ENCODE peak calls at places on chromosomes 4 and X, in nine cellular contexts. Q, J, E, I, O, A, L, S and M are unnamed samples.

GRCh38 chrX:120560405-120560841 is 339 bp downstream of the CUL4B start:
- DNase-seq in Q (peak), J (no peak), E (peak), I (peak), O (peak), A (no peak), L (peak), S (peak), M (no peak)

GRCh38 chr4:185510803-185511202 is 24.5 kb downstream of the PDLIM3 start:
- DNase-seq in Q (no peak), J (no peak), E (no peak), I (no peak), O (no peak), A (no peak), L (no peak), S (no peak), M (no peak)

GRCh38 chr4:159422626-159423025 is 319.7 kb downstream of the RAPGEF2 start:
- DNase-seq in Q (no peak), J (no peak), E (no peak), I (no peak), O (no peak), A (no peak), L (no peak), S (no peak), M (no peak)

GRCh38 chrX:140589657-140590056 is 84.8 kb upstream of the SOX3 start:
- DNase-seq in Q (no peak), J (no peak), E (no peak), I (no peak), O (no peak), A (no peak), L (no peak), S (no peak), M (no peak)

GRCh38 chr4:3868146-3868840 is 102.1 kb downstream of the ADRA2C start:
- DNase-seq in Q (peak), J (no peak), E (peak), I (peak), O (no peak), A (no peak), L (no peak), S (peak), M (no peak)

GRCh38 chr4:155179216-155179615 is 29.2 kb upstream of the NPY2R start:
- DNase-seq in Q (no peak), J (no peak), E (no peak), I (no peak), O (no peak), A (no peak), L (no peak), S (no peak), M (no peak)

GRCh38 chrX:8848921-8849320 is 47.7 kb upstream of the FAM9A start:
- DNase-seq in Q (no peak), J (no peak), E (peak), I (no peak), O (no peak), A (no peak), L (no peak), S (no peak), M (no peak)

GRCh38 chr4:94741304-94741703 is 16.5 kb upstream of the BMPR1B start:
- DNase-seq in Q (no peak), J (no peak), E (no peak), I (no peak), O (no peak), A (no peak), L (no peak), S (peak), M (no peak)

GRCh38 chr4:16729361-16729760 is 169.1 kb downstream of the LDB2 start:
- DNase-seq in Q (no peak), J (no peak), E (no peak), I (no peak), O (no peak), A (no peak), L (no peak), S (no peak), M (no peak)

GRCh38 chrX:9326369-9326768 is 138.5 kb upstream of the TBL1X start:
- DNase-seq in Q (no peak), J (no peak), E (no peak), I (no peak), O (no peak), A (no peak), L (no peak), S (no peak), M (no peak)

GRCh38 chr4:16226816-16227461 is 668 bp upstream of the TAPT1 start:
- DNase-seq in Q (peak), J (peak), E (peak), I (peak), O (no peak), A (no peak), L (no peak), S (peak), M (peak)

GRCh38 chr4:169416997-169417396 is 146.2 kb upstream of the SH3RF1 start:
- DNase-seq in Q (no peak), J (no peak), E (no peak), I (no peak), O (no peak), A (no peak), L (no peak), S (no peak), M (no peak)

GRCh38 chrX:104254442-104255115 is at the start of gene ESX1:
- DNase-seq in Q (peak), J (peak), E (no peak), I (no peak), O (no peak), A (no peak), L (no peak), S (no peak), M (no peak)